ENCODE peak calls at places on chromosomes 7 and 10, in four cellular contexts. One of them, this sample, is unnamed.

GRCh38 chr7:134920026-134920758 is 66.1 kb upstream of the AGBL3 start:
- DNase-seq in kidney: no peak
- DNase-seq in uterus: no peak
- DNase-seq in AG10803: peak; percentile 96
- DNase-seq in this sample: peak; percentile 91

GRCh38 chr7:31192996-31193395 is 140.9 kb downstream of the ADCYAP1R1 start:
- DNase-seq in AG10803: peak; percentile 30
- DNase-seq in uterus: peak; percentile 40
- DNase-seq in kidney: peak; percentile 76
- DNase-seq in this sample: peak; percentile 24

GRCh38 chr7:144408116-144408515 is 4.6 kb upstream of the NOBOX start:
- DNase-seq in kidney: no peak
- DNase-seq in AG10803: peak; percentile 22
- DNase-seq in uterus: no peak
- DNase-seq in this sample: no peak

GRCh38 chr7:42832672-42833071 is 79.2 kb downstream of the C7orf25 start:
- DNase-seq in AG10803: peak; percentile 38
- DNase-seq in kidney: no peak
- DNase-seq in uterus: no peak
- DNase-seq in this sample: no peak

GRCh38 chr7:32039000-32039756 is 31.0 kb downstream of the PDE1C start:
- DNase-seq in AG10803: no peak
- DNase-seq in uterus: no peak
- DNase-seq in kidney: no peak
- DNase-seq in this sample: no peak

GRCh38 chr7:80722596-80723141 is 84.2 kb downstream of the CD36 start:
- DNase-seq in AG10803: peak; percentile 100
- DNase-seq in uterus: peak; percentile 52
- DNase-seq in kidney: no peak
- DNase-seq in this sample: peak; percentile 99

GRCh38 chr10:96061232-96061631 is 17.8 kb downstream of the CCNJ start:
- DNase-seq in AG10803: no peak
- DNase-seq in kidney: no peak
- DNase-seq in uterus: no peak
- DNase-seq in this sample: no peak

GRCh38 chr7:1715671-1716074 is 45.6 kb downstream of the ELFN1 start:
- DNase-seq in kidney: peak; percentile 39
- DNase-seq in AG10803: no peak
- DNase-seq in uterus: no peak
- DNase-seq in this sample: no peak

GRCh38 chr7:27917774-27918314 is 177.9 kb downstream of the TAX1BP1 start:
- DNase-seq in uterus: no peak
- DNase-seq in kidney: no peak
- DNase-seq in AG10803: peak; percentile 40
- DNase-seq in this sample: peak; percentile 25

GRCh38 chr10:20976891-20977684 is 80.0 kb upstream of the NEBL start:
- DNase-seq in kidney: no peak
- DNase-seq in uterus: no peak
- DNase-seq in AG10803: no peak
- DNase-seq in this sample: no peak

GRCh38 chr7:32476816-32477648 is 13.1 kb downstream of the LSM5 start:
- DNase-seq in uterus: no peak
- DNase-seq in kidney: no peak
- DNase-seq in AG10803: no peak
- DNase-seq in this sample: no peak

GRCh38 chr10:25508112-25508815 is 333.5 kb downstream of the GPR158 start:
- DNase-seq in AG10803: no peak
- DNase-seq in kidney: no peak
- DNase-seq in uterus: no peak
- DNase-seq in this sample: no peak

GRCh38 chr7:28904539-28905143 is 53.5 kb downstream of the TRIL start:
- DNase-seq in AG10803: no peak
- DNase-seq in kidney: no peak
- DNase-seq in uterus: no peak
- DNase-seq in this sample: no peak

GRCh38 chr10:120949511-120950102 is 98.4 kb downstream of the WDR11 start:
- DNase-seq in uterus: no peak
- DNase-seq in kidney: no peak
- DNase-seq in AG10803: no peak
- DNase-seq in this sample: peak; percentile 9

GRCh38 chr10:96073722-96074121 is 30.3 kb downstream of the CCNJ start:
- DNase-seq in kidney: no peak
- DNase-seq in uterus: no peak
- DNase-seq in AG10803: peak; percentile 50
- DNase-seq in this sample: peak; percentile 50

GRCh38 chr10:132306951-132307751 is 599 bp downstream of the STK32C start:
- DNase-seq in uterus: no peak
- DNase-seq in kidney: peak; percentile 90
- DNase-seq in AG10803: no peak
- DNase-seq in this sample: no peak

GRCh38 chr10:122164028-122164601 is 107.0 kb upstream of the BTBD16 start:
- DNase-seq in kidney: peak; percentile 72
- DNase-seq in AG10803: no peak
- DNase-seq in uterus: no peak
- DNase-seq in this sample: peak; percentile 39

GRCh38 chr7:745431-745980 is 18.4 kb upstream of the PRKAR1B start:
- DNase-seq in kidney: no peak
- DNase-seq in uterus: no peak
- DNase-seq in AG10803: no peak
- DNase-seq in this sample: no peak

GRCh38 chr7:103702454-103702853 is 256.4 kb upstream of the SLC26A5 start:
- DNase-seq in kidney: no peak
- DNase-seq in uterus: no peak
- DNase-seq in AG10803: no peak
- DNase-seq in this sample: no peak

GRCh38 chr10:6406220-6407033 is 173.6 kb downstream of the PRKCQ start:
- DNase-seq in AG10803: peak; percentile 47
- DNase-seq in uterus: no peak
- DNase-seq in kidney: no peak
- DNase-seq in this sample: peak; percentile 30

GRCh38 chr7:66950763-66951162 is 29.7 kb downstream of the TMEM248 start:
- DNase-seq in kidney: no peak
- DNase-seq in AG10803: no peak
- DNase-seq in uterus: no peak
- DNase-seq in this sample: peak; percentile 17

GRCh38 chr7:77393261-77393660 is 22.9 kb downstream of the GSAP start:
- DNase-seq in uterus: no peak
- DNase-seq in kidney: no peak
- DNase-seq in AG10803: no peak
- DNase-seq in this sample: no peak

GRCh38 chr10:131814567-131815290 is 86.1 kb upstream of the PPP2R2D start:
- DNase-seq in uterus: no peak
- DNase-seq in kidney: peak; percentile 55
- DNase-seq in AG10803: no peak
- DNase-seq in this sample: no peak

GRCh38 chr7:134364619-134365037 is 47.9 kb upstream of the SLC35B4 start:
- DNase-seq in AG10803: peak; percentile 65
- DNase-seq in uterus: no peak
- DNase-seq in kidney: no peak
- DNase-seq in this sample: peak; percentile 30

GRCh38 chr10:7121154-7121797 is 289.6 kb downstream of the SFMBT2 start:
- DNase-seq in kidney: no peak
- DNase-seq in uterus: peak; percentile 38
- DNase-seq in AG10803: no peak
- DNase-seq in this sample: peak; percentile 35

GRCh38 chr10:61280303-61280702 is 172.9 kb downstream of the TMEM26 start:
- DNase-seq in kidney: no peak
- DNase-seq in uterus: no peak
- DNase-seq in AG10803: peak; percentile 57
- DNase-seq in this sample: peak; percentile 27

GRCh38 chr10:89414879-89415821 is 782 bp downstream of the IFIT5 start:
- DNase-seq in kidney: peak; percentile 89
- DNase-seq in uterus: peak; percentile 46
- DNase-seq in AG10803: peak; percentile 48
- DNase-seq in this sample: peak; percentile 43

GRCh38 chr10:128451879-128452278 is 325.7 kb upstream of the MKI67 start:
- DNase-seq in AG10803: no peak
- DNase-seq in uterus: no peak
- DNase-seq in kidney: no peak
- DNase-seq in this sample: no peak

GRCh38 chr7:23927709-23928108 is 217.7 kb downstream of the STK31 start:
- DNase-seq in uterus: no peak
- DNase-seq in AG10803: no peak
- DNase-seq in kidney: no peak
- DNase-seq in this sample: no peak

GRCh38 chr7:74454948-74455804 is 1.5 kb downstream of the GTF2IRD1 start:
- DNase-seq in AG10803: no peak
- DNase-seq in kidney: no peak
- DNase-seq in uterus: peak; percentile 36
- DNase-seq in this sample: no peak
- H3K4me3 ChIP-seq in AG10803: peak overlapping the region; percentile 71
- H3K4me3 ChIP-seq in kidney: peak overlapping the region; percentile 29
- H3K4me3 ChIP-seq in uterus: peak overlapping the region; percentile 78
- H3K4me3 ChIP-seq in this sample: peak overlapping the region; percentile 59

GRCh38 chr10:106555599-106555998 is 608.9 kb downstream of the SORCS1 start:
- DNase-seq in kidney: no peak
- DNase-seq in AG10803: no peak
- DNase-seq in uterus: no peak
- DNase-seq in this sample: no peak
- TF ChIP-seq CTCF in kidney: no peak
- TF ChIP-seq CTCF in AG10803: peak; percentile 3
- TF ChIP-seq CTCF in uterus: no peak
- TF ChIP-seq CTCF in this sample: peak; percentile 14

DNA sequence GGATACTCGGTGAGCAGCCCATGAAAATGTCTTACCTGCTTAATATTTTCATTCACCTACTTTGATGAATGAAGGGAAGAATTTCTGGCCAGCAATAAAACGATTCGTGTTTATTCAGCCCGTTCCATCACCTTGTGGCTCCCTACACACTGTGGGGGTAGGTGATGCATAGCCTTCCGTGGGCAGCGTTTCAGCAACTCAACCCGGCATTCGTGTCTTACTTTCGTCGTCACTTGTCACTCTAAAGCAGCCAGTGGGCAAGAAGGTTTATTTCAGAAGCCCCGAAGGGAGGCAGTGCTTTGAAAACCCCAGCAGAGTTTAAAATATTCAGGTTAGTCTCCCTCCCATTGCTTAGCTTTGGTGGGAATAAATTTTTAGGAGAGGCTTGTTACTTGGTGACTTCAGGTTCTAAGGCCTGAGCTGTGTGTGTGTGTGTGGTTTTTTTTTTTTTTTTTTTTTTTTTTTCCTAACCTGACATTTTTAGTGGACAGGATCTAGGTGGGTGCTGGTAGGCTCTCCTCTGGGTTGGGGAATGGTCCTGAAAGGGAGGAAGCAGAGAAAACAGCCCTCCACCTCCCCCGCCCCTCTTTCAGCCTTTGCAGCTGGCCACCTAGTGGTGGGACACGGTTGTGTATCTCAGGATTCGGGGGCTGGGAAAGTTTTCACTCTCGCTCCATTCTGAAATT is 1.8 kb downstream of the GRK5 start:
- DNase-seq in uterus: peak; percentile 64
- DNase-seq in kidney: peak; percentile 77
- DNase-seq in AG10803: peak; percentile 66
- DNase-seq in this sample: peak; percentile 69
- H3K4me3 ChIP-seq in uterus: peak overlapping the region; percentile 90
- H3K4me3 ChIP-seq in kidney: peak overlapping the region; percentile 73
- H3K4me3 ChIP-seq in AG10803: peak overlapping the region; percentile 91
- H3K4me3 ChIP-seq in this sample: peak overlapping the region; percentile 81

DNA sequence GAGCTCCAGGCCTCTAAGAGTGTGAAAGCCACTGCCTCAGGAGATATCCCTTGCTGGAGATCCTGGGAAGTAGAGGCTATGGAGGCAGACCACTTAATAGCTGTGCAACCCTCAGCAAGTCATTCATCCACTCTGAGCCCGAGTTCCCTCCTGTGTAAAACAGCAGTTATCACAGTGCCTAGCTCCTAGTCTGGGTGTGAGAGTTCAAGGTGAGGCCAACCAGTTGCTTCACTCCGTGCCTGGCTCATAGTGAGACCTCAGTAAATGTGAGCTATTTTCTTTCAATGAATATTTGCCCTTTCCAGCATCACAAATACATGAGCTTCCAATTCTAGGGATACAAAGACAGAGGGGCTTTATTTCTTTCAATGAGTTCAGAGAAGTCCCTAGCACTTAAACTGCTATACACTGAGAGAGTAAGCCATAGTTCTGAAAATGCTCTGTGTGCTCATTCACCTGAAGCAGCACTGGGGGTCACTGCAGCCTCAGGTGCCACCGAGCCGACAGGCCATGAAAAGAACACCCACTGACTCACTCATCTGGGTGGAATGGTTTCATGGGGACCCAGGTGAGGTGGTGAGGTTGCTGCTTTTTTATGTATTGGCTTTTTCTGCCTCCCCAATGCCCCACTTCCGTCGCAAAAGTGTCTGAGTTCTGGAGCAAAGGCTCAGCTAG is 259.8 kb downstream of the KCNMA1 start:
- DNase-seq in kidney: no peak
- DNase-seq in AG10803: no peak
- DNase-seq in uterus: no peak
- DNase-seq in this sample: no peak
- TF ChIP-seq CTCF in kidney: peak; percentile 8
- TF ChIP-seq CTCF in AG10803: no peak
- TF ChIP-seq CTCF in uterus: no peak
- TF ChIP-seq CTCF in this sample: no peak

DNA sequence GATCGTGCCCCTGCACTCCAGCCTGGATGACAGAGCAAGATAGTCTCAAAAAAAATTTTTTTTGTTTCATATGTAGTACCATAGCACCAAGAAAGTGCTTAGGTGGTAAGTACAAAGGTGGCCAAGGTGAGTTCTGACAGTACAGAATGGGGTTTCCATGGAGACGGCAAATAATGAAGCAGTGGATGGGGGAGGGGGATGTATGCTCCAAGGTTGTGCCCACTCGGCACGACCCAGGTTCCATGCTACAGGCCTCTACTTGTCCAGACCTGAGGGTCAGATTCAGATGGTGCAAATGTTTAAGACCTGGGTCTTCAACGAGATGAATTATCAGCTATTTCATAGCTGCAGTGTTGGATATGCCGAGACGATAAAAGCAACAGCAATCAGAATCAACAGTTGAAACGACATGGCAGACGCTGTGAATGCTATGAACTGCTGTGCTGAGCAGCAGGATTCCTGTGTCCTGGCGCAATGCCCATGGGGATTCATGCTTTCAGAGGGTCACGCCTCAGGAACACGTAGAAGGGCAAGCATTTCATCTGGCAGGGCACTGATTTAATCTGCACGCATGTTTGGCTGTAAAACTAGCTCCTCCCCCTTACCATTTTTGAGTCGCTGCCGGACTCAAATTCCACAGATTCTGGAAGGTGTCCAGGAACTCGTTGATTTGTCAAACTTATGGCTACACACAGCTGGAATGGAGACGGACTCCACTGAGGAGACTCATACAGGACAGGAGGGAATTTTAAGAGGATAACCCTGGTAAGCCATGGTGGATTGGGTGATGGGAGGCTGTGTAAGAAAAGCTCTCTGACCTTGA is 256.5 kb downstream of the FRMD4A start:
- DNase-seq in AG10803: peak; percentile 100
- DNase-seq in kidney: peak; percentile 97
- DNase-seq in uterus: peak; percentile 78
- DNase-seq in this sample: peak; percentile 98
- H3K4me3 ChIP-seq in AG10803: no peak overlapping the region
- H3K4me3 ChIP-seq in kidney: peak overlapping the region; percentile 49
- H3K4me3 ChIP-seq in uterus: no peak overlapping the region
- H3K4me3 ChIP-seq in this sample: no peak overlapping the region

GRCh38 chr7:5452470-5452899 is 28.9 kb upstream of the TNRC18 start:
- DNase-seq in uterus: no peak
- DNase-seq in kidney: peak; percentile 78
- DNase-seq in AG10803: no peak
- DNase-seq in this sample: no peak
- TF ChIP-seq CTCF in uterus: no peak
- TF ChIP-seq CTCF in kidney: no peak
- TF ChIP-seq CTCF in AG10803: no peak
- TF ChIP-seq CTCF in this sample: no peak

This sample was measured in astrocyte of the spinal cord.